ENCODE peak calls at places on chromosomes 6 and 20, in ten cellular contexts. Q, O, Z, N, T, J, A, U, F and W are unnamed samples.

GRCh38 chr6:166145751-166146150 is 21.9 kb downstream of the TBXT start:
- DNase-seq in Z (no peak), U (no peak), O (no peak), A (no peak), T (no peak), Q (no peak), F (no peak), J (no peak), N (no peak), W (no peak)

GRCh38 chr20:32244959-32245358 is 32.5 kb upstream of the KIF3B start:
- DNase-seq in A (no peak), J (no peak), O (no peak), N (no peak), U (no peak), Q (no peak), F (no peak), Z (no peak), T (no peak), W (no peak)

GRCh38 chr6:111894272-111894671 is 21.0 kb upstream of the FYN start:
- DNase-seq in Z (no peak), J (no peak), O (peak), T (no peak), F (no peak), Q (no peak), A (no peak), U (no peak), N (no peak), W (no peak)

GRCh38 chr6:3500262-3501001 is 43.6 kb upstream of the SLC22A23 start:
- DNase-seq in J (peak), Q (no peak), U (no peak), N (no peak), F (no peak), Z (no peak), T (no peak), A (no peak), O (peak), W (no peak)

GRCh38 chr6:152161501-152161900 is 354.0 kb downstream of the ESR1 start:
- DNase-seq in A (no peak), U (no peak), Z (no peak), T (no peak), Q (no peak), N (no peak), F (no peak), O (peak), J (peak), W (no peak)

GRCh38 chr6:17858576-17858975 is 128.9 kb downstream of the KIF13A start:
- DNase-seq in J (no peak), Z (no peak), T (no peak), N (no peak), F (no peak), U (no peak), Q (no peak), O (no peak), A (no peak), W (no peak)

GRCh38 chr20:50921055-50921454 is 10.2 kb downstream of the ADNP start:
- DNase-seq in Z (no peak), T (no peak), U (no peak), A (no peak), J (peak), F (no peak), Q (no peak), O (no peak), N (peak), W (no peak)

GRCh38 chr6:52663120-52663934 is 7.6 kb upstream of the TMEM14A start:
- DNase-seq in J (peak), Z (no peak), U (peak), Q (no peak), F (peak), A (peak), N (peak), T (peak), O (peak), W (peak)

GRCh38 chr6:98747246-98747645 is 87.1 kb upstream of the POU3F2 start:
- DNase-seq in F (no peak), O (no peak), J (no peak), N (no peak), Z (no peak), A (no peak), Q (no peak), T (no peak), U (no peak), W (no peak)

GRCh38 chr6:27592481-27593199 is 119.7 kb upstream of the ZNF184 start:
- DNase-seq in U (peak), Q (no peak), N (peak), A (peak), T (peak), O (peak), J (peak), Z (peak), F (peak), W (peak)

GRCh38 chr6:137222376-137222775 is 3.2 kb upstream of the IFNGR1 start:
- DNase-seq in Q (no peak), U (no peak), O (no peak), N (no peak), F (no peak), J (no peak), Z (no peak), T (no peak), A (no peak), W (no peak)

GRCh38 chr20:49969234-49969633 is 13.5 kb upstream of the SNAI1 start:
- DNase-seq in O (no peak), F (no peak), A (no peak), Z (no peak), T (no peak), N (no peak), Q (no peak), U (no peak), J (no peak), W (peak)

GRCh38 chr6:116111552-116112528 is 11.2 kb downstream of the NT5DC1 start:
- DNase-seq in J (peak), F (no peak), O (peak), A (peak), U (peak), Z (no peak), N (no peak), T (peak), Q (no peak), W (peak)

GRCh38 chr6:106162926-106163325 is 76.8 kb downstream of the PRDM1 start:
- DNase-seq in N (no peak), O (no peak), T (no peak), J (peak), Q (no peak), A (no peak), Z (no peak), F (no peak), U (no peak), W (peak)

GRCh38 chr6:111377558-111378120 is 105.4 kb downstream of the REV3L start:
- DNase-seq in F (no peak), A (no peak), J (peak), N (no peak), U (no peak), Z (no peak), O (peak), Q (no peak), T (no peak), W (no peak)

GRCh38 chr6:88840806-88841539 is 122.4 kb downstream of the RNGTT start:
- DNase-seq in T (no peak), Q (no peak), Z (no peak), F (no peak), N (no peak), J (peak), U (no peak), O (peak), A (no peak), W (no peak)

GRCh38 chr20:19750907-19751636 is 7.0 kb upstream of the RIN2 start:
- DNase-seq in T (no peak), O (no peak), J (no peak), Z (no peak), Q (no peak), N (no peak), A (no peak), F (no peak), U (no peak), W (no peak)

GRCh38 chr6:2744206-2744771 is 6.4 kb downstream of the MYLK4 start:
- DNase-seq in U (no peak), T (no peak), F (no peak), O (peak), Z (no peak), N (no peak), J (no peak), A (no peak), Q (peak), W (no peak)

GRCh38 chr6:58290177-58290576 is 972.7 kb downstream of the PRIM2 start:
- DNase-seq in Z (no peak), Q (no peak), O (no peak), F (no peak), A (no peak), T (no peak), N (no peak), U (no peak), J (no peak), W (no peak)

GRCh38 chr6:43310137-43310536 is 1.5 kb upstream of the CRIP3 start:
- DNase-seq in F (no peak), Q (no peak), O (no peak), N (no peak), A (no peak), Z (no peak), T (no peak), J (no peak), U (no peak), W (no peak)

GRCh38 chr6:158631678-158632537 is 12.6 kb downstream of the DYNLT1 start:
- DNase-seq in Z (no peak), O (peak), U (peak), A (no peak), T (no peak), F (no peak), N (no peak), Q (no peak), J (peak), W (no peak)

GRCh38 chr6:256169-256568 is 36.1 kb upstream of the DUSP22 start:
- DNase-seq in A (no peak), O (no peak), Z (no peak), F (no peak), J (no peak), T (no peak), Q (no peak), U (no peak), N (no peak), W (no peak)

GRCh38 chr6:112502348-112503130 is 155.4 kb downstream of the RFPL4B start:
- DNase-seq in Q (no peak), Z (no peak), A (no peak), O (peak), N (no peak), J (peak), T (no peak), U (no peak), F (no peak), W (no peak)

GRCh38 chr6:132764370-132764769 is 6.7 kb upstream of the VNN2 start:
- DNase-seq in Z (peak), O (peak), U (peak), J (peak), T (no peak), F (no peak), A (no peak), N (no peak), Q (no peak), W (no peak)

GRCh38 chr20:8260837-8261241 is 128.8 kb downstream of the PLCB1 start:
- DNase-seq in A (no peak), T (no peak), O (no peak), Z (no peak), F (no peak), Q (no peak), J (no peak), N (no peak), U (no peak), W (no peak)

GRCh38 chr6:41352396-41352795 is 17.0 kb downstream of the NCR2 start:
- DNase-seq in A (no peak), Q (no peak), N (no peak), Z (no peak), U (no peak), T (no peak), O (no peak), J (no peak), F (no peak), W (no peak)

GRCh38 chr20:45019764-45020126 is 53.4 kb downstream of the STK4 start:
- DNase-seq in F (no peak), J (peak), U (no peak), N (no peak), T (no peak), O (no peak), Z (no peak), A (no peak), Q (no peak), W (no peak)

GRCh38 chr20:31260326-31260932 is 3.0 kb downstream of the DEFB115 start:
- DNase-seq in F (no peak), N (no peak), O (no peak), Z (no peak), A (no peak), Q (no peak), J (no peak), T (no peak), U (peak), W (peak)

GRCh38 chr6:32940656-32941411 is at the start of gene HLA-DMB:
- DNase-seq in A (peak), N (peak), Z (no peak), J (peak), Q (no peak), F (peak), T (no peak), U (peak), O (peak), W (peak)

GRCh38 chr6:103177800-103178199 is 1681.9 kb downstream of the HACE1 start:
- DNase-seq in T (no peak), A (no peak), J (no peak), Z (no peak), Q (no peak), N (no peak), U (no peak), O (no peak), F (no peak), W (no peak)

GRCh38 chr20:52889225-52889624 is 82.9 kb upstream of the TSHZ2 start:
- DNase-seq in A (no peak), Q (no peak), J (no peak), N (no peak), T (no peak), F (no peak), U (no peak), Z (no peak), O (peak), W (no peak)

GRCh38 chr6:137647762-137648412 is 153.7 kb upstream of the OLIG3 start:
- DNase-seq in N (no peak), J (peak), O (no peak), Z (no peak), T (no peak), Q (no peak), U (no peak), F (no peak), A (no peak), W (no peak)

GRCh38 chr6:17417817-17418216 is 24.4 kb downstream of the CAP2 start:
- DNase-seq in T (no peak), O (peak), A (no peak), Z (no peak), Q (no peak), J (peak), U (peak), N (no peak), F (no peak), W (no peak)